ENCODE peak calls at places on chromosomes 7 and 10, in four cellular contexts. L is RCC 7860; J is stimulated activated CD4-positive, alpha-beta T cell treated with anti-CD3 and anti-CD28 coated beads, Interleukin-12 subunit alpha, Interleukin-12 subunit beta, amount 100 ng/mL, for 48 hours; H is esophagus squamous epithelium. Y is an unnamed sample.

GRCh38 chr7:98988641-98989040 is 110.3 kb downstream of the TRRAP start:
- DNase-seq in L (no peak), J (no peak), H (no peak), Y (no peak)

GRCh38 chr7:74311305-74311744 is 22.1 kb downstream of the CLIP2 start:
- DNase-seq in L (peak), J (no peak), H (no peak), Y (no peak)

GRCh38 chr10:77737608-77738007 is 100.0 kb upstream of the KCNMA1 start:
- DNase-seq in L (peak), J (no peak), H (no peak), Y (no peak)

GRCh38 chr10:15808204-15808797 is 52.0 kb downstream of the MINDY3 start:
- DNase-seq in L (no peak), J (no peak), H (no peak), Y (no peak)

GRCh38 chr10:126255313-126255712 is 133.0 kb downstream of the ADAM12 start:
- DNase-seq in L (no peak), J (no peak), H (no peak), Y (no peak)

GRCh38 chr10:36493511-36493880 is 631.9 kb upstream of the ANKRD30A start:
- DNase-seq in L (no peak), J (no peak), H (no peak), Y (no peak)

GRCh38 chr10:29471483-29471859 is 163.3 kb downstream of the SVIL start:
- DNase-seq in L (peak), J (no peak), H (no peak), Y (no peak)

GRCh38 chr7:65509368-65510186 is 135.9 kb downstream of the ZNF92 start:
- DNase-seq in L (no peak), J (no peak), H (no peak), Y (no peak)

GRCh38 chr10:80159166-80159888 is 26.8 kb downstream of the PLAC9 start:
- DNase-seq in L (no peak), J (no peak), H (no peak), Y (no peak)

GRCh38 chr7:73742338-73742752 is 3.7 kb upstream of the ABHD11 start:
- DNase-seq in L (no peak), J (no peak), H (no peak), Y (no peak)

GRCh38 chr7:129771928-129772479 is 160.5 kb downstream of the NRF1 start:
- DNase-seq in L (no peak), J (no peak), H (no peak), Y (no peak)

GRCh38 chr7:33964417-33965115 is 59.2 kb downstream of the BMPER start:
- DNase-seq in L (no peak), J (no peak), H (no peak), Y (no peak)

GRCh38 chr10:32149257-32149955 is 93.2 kb upstream of the KIF5B start:
- DNase-seq in L (no peak), J (no peak), H (no peak), Y (no peak)

GRCh38 chr7:44461387-44461786 is 29.1 kb downstream of the NUDCD3 start:
- DNase-seq in L (peak), J (peak), H (no peak), Y (no peak)

GRCh38 chr7:99748846-99749579 is 14.0 kb upstream of the CYP3A7 start:
- DNase-seq in L (no peak), J (no peak), H (no peak), Y (no peak)

GRCh38 chr10:115665549-115665948 is 572.4 kb downstream of the ATRNL1 start:
- DNase-seq in L (no peak), J (no peak), H (no peak), Y (no peak)

GRCh38 chr10:117132751-117133231 is 5.3 kb downstream of the VAX1 start:
- DNase-seq in L (no peak), J (no peak), H (no peak), Y (no peak)

GRCh38 chr7:85464042-85464651 is 277.3 kb upstream of the SEMA3D start:
- DNase-seq in L (no peak), J (no peak), H (no peak), Y (no peak)

GRCh38 chr7:132381742-132382472 is 194.4 kb downstream of the PLXNA4 start:
- DNase-seq in L (no peak), J (no peak), H (no peak), Y (no peak)

GRCh38 chr7:133051066-133051465 is 30.8 kb downstream of the CHCHD3 start:
- DNase-seq in L (no peak), J (no peak), H (no peak), Y (no peak)

GRCh38 chr10:44880090-44880715 is 30.9 kb upstream of the TMEM72 start:
- DNase-seq in L (no peak), J (no peak), H (no peak), Y (no peak)

GRCh38 chr7:47514818-47515217 is 67.1 kb downstream of the TNS3 start:
- DNase-seq in L (no peak), J (no peak), H (no peak), Y (no peak)

GRCh38 chr7:6170571-6171531 is 101.6 kb downstream of the CYTH3 start:
- DNase-seq in L (no peak), J (no peak), H (no peak), Y (no peak)

GRCh38 chr7:140541513-140542192 is 62.3 kb upstream of the MKRN1 start:
- DNase-seq in L (peak), J (no peak), H (no peak), Y (no peak)

GRCh38 chr10:23338155-23338828 is 6.3 kb downstream of the C10orf67 start:
- DNase-seq in L (peak), J (no peak), H (no peak), Y (no peak)

GRCh38 chr7:98357751-98358161 is 43.1 kb downstream of the BAIAP2L1 start:
- DNase-seq in L (peak), J (no peak), H (no peak), Y (no peak)

GRCh38 chr7:99099499-99100077 is 44.3 kb downstream of the SMURF1 start:
- DNase-seq in L (no peak), J (no peak), H (no peak), Y (no peak)

GRCh38 chr7:44279286-44279685 is 46.1 kb downstream of the CAMK2B start:
- DNase-seq in L (no peak), J (no peak), H (no peak), Y (no peak)

GRCh38 chr10:5323446-5323845 is 41.3 kb upstream of the UCN3 start:
- DNase-seq in L (no peak), J (no peak), H (no peak), Y (no peak)

GRCh38 chr7:41732279-41733062 is 29.6 kb upstream of the INHBA start:
- DNase-seq in L (no peak), J (no peak), H (no peak), Y (no peak)

GRCh38 chr7:49926720-49927119 is 153.3 kb downstream of the VWC2 start:
- DNase-seq in L (no peak), J (no peak), H (no peak), Y (no peak)

GRCh38 chr7:51824050-51824449 is 507.4 kb upstream of the COBL start:
- DNase-seq in L (no peak), J (no peak), H (no peak), Y (no peak)

Y was measured in cortex of kidney.